ENCODE peak calls at places on chromosome 5, in four cellular contexts. One of them, this sample, is unnamed.

GRCh38 chr5:16957305-16958165 is 21.4 kb upstream of the MYO10 start:
- DNase-seq in NCI-H510A treated with DMSO at 0.1 percent for 48 hours: no peak
- DNase-seq in right atrium auricular region: no peak
- DNase-seq in stimulated activated CD4-positive, alpha-beta T cell treated with anti-CD3 and anti-CD28 coated beads, Interleukin-4, amount 100 ng/mL, for 48 hours: no peak
- DNase-seq in this sample: no peak

GRCh38 chr5:172280937-172281336 is 2.6 kb downstream of the UBTD2 start:
- DNase-seq in NCI-H510A treated with DMSO at 0.1 percent for 48 hours: no peak
- DNase-seq in right atrium auricular region: no peak
- DNase-seq in stimulated activated CD4-positive, alpha-beta T cell treated with anti-CD3 and anti-CD28 coated beads, Interleukin-4, amount 100 ng/mL, for 48 hours: no peak
- DNase-seq in this sample: no peak

GRCh38 chr5:142881076-142881466 is 110.9 kb downstream of the ARHGAP26 start:
- DNase-seq in NCI-H510A treated with DMSO at 0.1 percent for 48 hours: no peak
- DNase-seq in right atrium auricular region: no peak
- DNase-seq in stimulated activated CD4-positive, alpha-beta T cell treated with anti-CD3 and anti-CD28 coated beads, Interleukin-4, amount 100 ng/mL, for 48 hours: no peak
- DNase-seq in this sample: peak

GRCh38 chr5:79546782-79547428 is 33.0 kb upstream of the HOMER1 start:
- DNase-seq in NCI-H510A treated with DMSO at 0.1 percent for 48 hours: peak
- DNase-seq in right atrium auricular region: no peak
- DNase-seq in stimulated activated CD4-positive, alpha-beta T cell treated with anti-CD3 and anti-CD28 coated beads, Interleukin-4, amount 100 ng/mL, for 48 hours: no peak
- DNase-seq in this sample: no peak

GRCh38 chr5:179345179-179345428 is 157 bp downstream of the ADAMTS2 start:
- DNase-seq in NCI-H510A treated with DMSO at 0.1 percent for 48 hours: no peak
- DNase-seq in right atrium auricular region: no peak
- DNase-seq in stimulated activated CD4-positive, alpha-beta T cell treated with anti-CD3 and anti-CD28 coated beads, Interleukin-4, amount 100 ng/mL, for 48 hours: no peak
- DNase-seq in this sample: peak

GRCh38 chr5:80408475-80408875 is 611 bp downstream of the ZFYVE16 start:
- DNase-seq in NCI-H510A treated with DMSO at 0.1 percent for 48 hours: peak
- DNase-seq in right atrium auricular region: peak
- DNase-seq in stimulated activated CD4-positive, alpha-beta T cell treated with anti-CD3 and anti-CD28 coated beads, Interleukin-4, amount 100 ng/mL, for 48 hours: peak
- DNase-seq in this sample: no peak

GRCh38 chr5:107670028-107670926 is 460 bp downstream of the EFNA5 start:
- DNase-seq in NCI-H510A treated with DMSO at 0.1 percent for 48 hours: peak
- DNase-seq in right atrium auricular region: no peak
- DNase-seq in stimulated activated CD4-positive, alpha-beta T cell treated with anti-CD3 and anti-CD28 coated beads, Interleukin-4, amount 100 ng/mL, for 48 hours: no peak
- DNase-seq in this sample: peak

GRCh38 chr5:64292611-64293215 is 127.1 kb downstream of the RNF180 start:
- DNase-seq in NCI-H510A treated with DMSO at 0.1 percent for 48 hours: no peak
- DNase-seq in right atrium auricular region: no peak
- DNase-seq in stimulated activated CD4-positive, alpha-beta T cell treated with anti-CD3 and anti-CD28 coated beads, Interleukin-4, amount 100 ng/mL, for 48 hours: no peak
- DNase-seq in this sample: no peak

GRCh38 chr5:154296525-154297159 is 106.1 kb downstream of the GALNT10 start:
- DNase-seq in NCI-H510A treated with DMSO at 0.1 percent for 48 hours: no peak
- DNase-seq in right atrium auricular region: no peak
- DNase-seq in stimulated activated CD4-positive, alpha-beta T cell treated with anti-CD3 and anti-CD28 coated beads, Interleukin-4, amount 100 ng/mL, for 48 hours: no peak
- DNase-seq in this sample: no peak

GRCh38 chr5:171984748-171985419 is 21.6 kb downstream of the FBXW11 start:
- DNase-seq in NCI-H510A treated with DMSO at 0.1 percent for 48 hours: no peak
- DNase-seq in right atrium auricular region: no peak
- DNase-seq in stimulated activated CD4-positive, alpha-beta T cell treated with anti-CD3 and anti-CD28 coated beads, Interleukin-4, amount 100 ng/mL, for 48 hours: no peak
- DNase-seq in this sample: no peak

GRCh38 chr5:170522211-170523128 is 18.6 kb downstream of the KCNIP1 start:
- DNase-seq in NCI-H510A treated with DMSO at 0.1 percent for 48 hours: no peak
- DNase-seq in right atrium auricular region: no peak
- DNase-seq in stimulated activated CD4-positive, alpha-beta T cell treated with anti-CD3 and anti-CD28 coated beads, Interleukin-4, amount 100 ng/mL, for 48 hours: no peak
- DNase-seq in this sample: no peak

GRCh38 chr5:18466731-18467130 is 832.5 kb downstream of the TAF11L14 start:
- DNase-seq in NCI-H510A treated with DMSO at 0.1 percent for 48 hours: no peak
- DNase-seq in right atrium auricular region: no peak
- DNase-seq in stimulated activated CD4-positive, alpha-beta T cell treated with anti-CD3 and anti-CD28 coated beads, Interleukin-4, amount 100 ng/mL, for 48 hours: no peak
- DNase-seq in this sample: no peak

GRCh38 chr5:80656425-80656824 is 1.6 kb upstream of the DHFR start:
- DNase-seq in NCI-H510A treated with DMSO at 0.1 percent for 48 hours: no peak
- DNase-seq in right atrium auricular region: no peak
- DNase-seq in stimulated activated CD4-positive, alpha-beta T cell treated with anti-CD3 and anti-CD28 coated beads, Interleukin-4, amount 100 ng/mL, for 48 hours: no peak
- DNase-seq in this sample: no peak

GRCh38 chr5:180644825-180645608 is 4.4 kb downstream of the FLT4 start:
- DNase-seq in NCI-H510A treated with DMSO at 0.1 percent for 48 hours: no peak
- DNase-seq in right atrium auricular region: no peak
- DNase-seq in stimulated activated CD4-positive, alpha-beta T cell treated with anti-CD3 and anti-CD28 coated beads, Interleukin-4, amount 100 ng/mL, for 48 hours: no peak
- DNase-seq in this sample: no peak

GRCh38 chr5:52283221-52283620 is 504.5 kb upstream of the ITGA1 start:
- DNase-seq in NCI-H510A treated with DMSO at 0.1 percent for 48 hours: no peak
- DNase-seq in right atrium auricular region: no peak
- DNase-seq in stimulated activated CD4-positive, alpha-beta T cell treated with anti-CD3 and anti-CD28 coated beads, Interleukin-4, amount 100 ng/mL, for 48 hours: no peak
- DNase-seq in this sample: no peak

GRCh38 chr5:6859001-6859400 is 145.8 kb downstream of the TENT4A start:
- DNase-seq in NCI-H510A treated with DMSO at 0.1 percent for 48 hours: no peak
- DNase-seq in right atrium auricular region: no peak
- DNase-seq in stimulated activated CD4-positive, alpha-beta T cell treated with anti-CD3 and anti-CD28 coated beads, Interleukin-4, amount 100 ng/mL, for 48 hours: no peak
- DNase-seq in this sample: no peak

GRCh38 chr5:172004824-172005237 is 1.6 kb downstream of the FBXW11 start:
- DNase-seq in NCI-H510A treated with DMSO at 0.1 percent for 48 hours: peak
- DNase-seq in right atrium auricular region: no peak
- DNase-seq in stimulated activated CD4-positive, alpha-beta T cell treated with anti-CD3 and anti-CD28 coated beads, Interleukin-4, amount 100 ng/mL, for 48 hours: no peak
- DNase-seq in this sample: no peak